ENCODE peak calls at places on chromosomes 13 and 19, in ten cellular contexts. D, Y, F, B, T, L, E, H, S and X are unnamed samples.
A peak's percentile ranks its signal among the peaks of the same experiment; 100 is the strongest.

GRCh38 chr19:912181-913079 is 589 bp downstream of the R3HDM4 start:
- DNase-seq in D (no peak), Y (peak; percentile 42), F (no peak), B (no peak), T (peak; percentile 51), L (no peak), E (no peak), H (no peak), S (no peak), X (no peak)

GRCh38 chr19:48271531-48272151 is 1.8 kb downstream of the ZNF114 start:
- DNase-seq in D (no peak), Y (peak; percentile 31), F (peak; percentile 66), B (peak; percentile 38), T (no peak), L (no peak), E (no peak), H (peak; percentile 37), S (peak; percentile 31), X (peak; percentile 48)

GRCh38 chr19:51701468-51702100 is 8.5 kb downstream of the SPACA6 start:
- DNase-seq in D (no peak), Y (no peak), F (no peak), B (no peak), T (no peak), L (no peak), E (no peak), H (no peak), S (no peak), X (no peak)

GRCh38 chr13:73929287-73929932 is 204.8 kb downstream of the KLF12 start:
- DNase-seq in D (no peak), Y (no peak), F (no peak), B (no peak), T (no peak), L (no peak), E (no peak), H (no peak), S (no peak), X (no peak)

GRCh38 chr19:55279773-55280643 is at the start of gene HSPBP1:
- DNase-seq in D (peak; percentile 94), Y (peak; percentile 97), F (peak; percentile 96), B (peak; percentile 95), T (peak; percentile 92), L (peak; percentile 76), E (peak; percentile 68), H (peak; percentile 92), S (peak; percentile 93), X (peak; percentile 97)

GRCh38 chr19:13231663-13232062 is 81.5 kb downstream of the IER2 start:
- DNase-seq in D (no peak), Y (no peak), F (no peak), B (no peak), T (no peak), L (no peak), E (no peak), H (no peak), S (peak; percentile 11), X (peak; percentile 24)

GRCh38 chr13:97369269-97369893 is 64.6 kb upstream of the RAP2A start:
- DNase-seq in D (no peak), Y (no peak), F (no peak), B (no peak), T (no peak), L (no peak), E (no peak), H (no peak), S (peak; percentile 32), X (no peak)

GRCh38 chr19:53624776-53625540 is 6.8 kb upstream of the DPRX start:
- DNase-seq in D (no peak), Y (no peak), F (no peak), B (no peak), T (no peak), L (no peak), E (no peak), H (no peak), S (no peak), X (no peak)

GRCh38 chr13:39516140-39516539 is 86.9 kb downstream of the LHFPL6 start:
- DNase-seq in D (no peak), Y (no peak), F (no peak), B (no peak), T (no peak), L (no peak), E (no peak), H (no peak), S (no peak), X (no peak)

DNA sequence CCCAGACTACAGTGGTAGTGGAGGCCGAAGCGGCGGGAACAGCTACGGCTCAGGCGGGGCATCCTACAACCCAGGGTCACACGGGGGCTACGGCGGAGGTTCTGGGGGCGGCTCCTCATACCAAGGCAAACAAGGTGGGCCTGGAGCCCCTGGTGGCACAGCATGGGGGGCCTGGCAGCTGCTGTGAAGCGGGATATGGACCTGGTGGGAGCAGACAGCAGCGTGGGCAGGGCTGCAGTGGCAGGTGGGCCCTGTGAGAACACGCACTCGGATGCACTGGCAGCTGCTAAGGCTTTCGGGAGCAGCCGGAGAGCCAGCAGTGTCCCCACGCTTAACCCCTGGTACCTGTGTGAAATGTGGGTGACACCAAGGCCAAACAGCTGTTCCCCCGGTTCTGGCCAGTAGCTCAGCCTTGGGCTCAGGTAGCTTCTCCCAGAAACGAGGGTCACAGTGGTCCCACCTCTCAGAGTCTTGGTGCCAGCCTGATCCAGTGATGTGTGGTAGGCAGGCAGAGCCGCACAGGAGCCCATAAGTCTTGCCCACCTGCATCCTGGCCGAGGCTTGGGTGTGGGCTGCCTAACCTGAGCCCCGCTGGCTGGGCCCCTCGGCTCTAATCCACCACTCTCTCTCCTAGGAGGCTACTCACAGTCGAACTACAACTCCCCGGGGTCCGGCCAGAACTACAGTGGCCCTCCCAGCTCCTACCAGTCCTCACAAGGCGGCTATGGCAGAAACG is 12.5 kb upstream of the QTRT1 start:
- DNase-seq in D (no peak), Y (no peak), F (no peak), B (no peak), T (no peak), L (no peak), E (no peak), H (no peak), S (no peak), X (no peak)
- TF ChIP-seq POLR2A in D (no peak), Y (no peak), F (no peak), B (no peak), T (no peak), L (no peak), E (no peak), H (no peak), S (no peak), X (no peak)

GRCh38 chr19:19460258-19460731 is 54.8 kb downstream of the GATAD2A start:
- DNase-seq in D (no peak), Y (no peak), F (no peak), B (no peak), T (no peak), L (no peak), E (no peak), H (no peak), S (no peak), X (no peak)

GRCh38 chr19:19461671-19462622 is 53.4 kb downstream of the TSSK6 start:
- DNase-seq in D (peak; percentile 24), Y (peak; percentile 84), F (no peak), B (peak; percentile 57), T (peak; percentile 68), L (no peak), E (no peak), H (peak; percentile 52), S (peak; percentile 49), X (peak; percentile 76)

GRCh38 chr19:19460761-19461265 is 54.5 kb downstream of the TSSK6 start:
- DNase-seq in D (no peak), Y (peak; percentile 50), F (peak; percentile 80), B (peak; percentile 42), T (peak; percentile 31), L (peak; percentile 33), E (no peak), H (peak; percentile 62), S (peak; percentile 11), X (peak; percentile 43)

GRCh38 chr19:19459707-19460251 is 54.3 kb downstream of the GATAD2A start:
- DNase-seq in D (no peak), Y (peak; percentile 69), F (no peak), B (no peak), T (no peak), L (no peak), E (no peak), H (peak; percentile 49), S (peak; percentile 73), X (no peak)

DNA sequence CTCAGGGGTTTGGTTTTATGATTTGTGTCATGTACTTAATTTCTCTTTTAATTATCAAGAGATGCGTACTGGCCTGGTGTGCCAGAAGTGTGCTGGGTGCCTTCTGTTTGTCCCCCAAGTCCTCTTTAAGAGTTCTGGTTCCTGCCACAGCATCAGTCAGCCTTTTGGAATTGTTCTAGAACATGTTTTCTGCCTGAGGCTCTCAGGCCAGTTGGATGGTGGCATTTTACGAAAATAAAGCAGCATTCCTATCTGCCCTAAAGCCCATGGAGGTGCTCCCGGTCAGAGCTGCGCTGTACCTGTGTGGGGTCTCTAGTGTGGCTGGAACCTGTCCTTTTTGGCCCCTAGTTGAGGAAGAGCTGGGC is 54.1 kb downstream of the TSSK6 start:
- DNase-seq in D (no peak), Y (no peak), F (no peak), B (no peak), T (no peak), L (no peak), E (no peak), H (no peak), S (no peak), X (no peak)
- H3K4me3 ChIP-seq in D (no peak overlapping the region), Y (no peak overlapping the region), F (peak overlapping the region; percentile 28), B (no peak overlapping the region), T (no peak overlapping the region), L (no peak overlapping the region), E (no peak overlapping the region), H (no peak overlapping the region), S (no peak overlapping the region), X (no peak overlapping the region)

GRCh38 chr19:33933931-33934330 is 137.3 kb downstream of the KCTD15 start:
- DNase-seq in D (no peak), Y (no peak), F (no peak), B (no peak), T (no peak), L (no peak), E (no peak), H (no peak), S (no peak), X (no peak)
- TF ChIP-seq POLR2A in D (no peak), Y (no peak), F (no peak), B (no peak), T (no peak), L (no peak), E (no peak), H (no peak), S (no peak), X (no peak)

GRCh38 chr19:40724315-40724714 is 7.4 kb downstream of the ITPKC start:
- DNase-seq in D (no peak), Y (no peak), F (no peak), B (no peak), T (no peak), L (no peak), E (no peak), H (no peak), S (no peak), X (no peak)

GRCh38 chr19:40719414-40719894 is 2.5 kb downstream of the ITPKC start:
- DNase-seq in D (no peak), Y (no peak), F (no peak), B (no peak), T (no peak), L (no peak), E (no peak), H (no peak), S (no peak), X (no peak)

GRCh38 chr19:40723661-40724254 is 6.8 kb downstream of the ITPKC start:
- DNase-seq in D (no peak), Y (no peak), F (no peak), B (no peak), T (no peak), L (no peak), E (no peak), H (no peak), S (no peak), X (no peak)

GRCh38 chr19:40721140-40721486 is 4.2 kb downstream of the ITPKC start:
- DNase-seq in D (no peak), Y (no peak), F (no peak), B (no peak), T (no peak), L (no peak), E (no peak), H (no peak), S (peak; percentile 8), X (no peak)

GRCh38 chr19:40721936-40722661 is 5.2 kb downstream of the ITPKC start:
- DNase-seq in D (no peak), Y (no peak), F (no peak), B (no peak), T (no peak), L (no peak), E (no peak), H (no peak), S (peak; percentile 71), X (peak; percentile 29)
- H3K4me3 ChIP-seq in D (no peak overlapping the region), Y (no peak overlapping the region), F (peak overlapping the region; percentile 90), B (peak overlapping the region; percentile 2), T (no peak overlapping the region), L (peak overlapping the region; percentile 81), E (peak overlapping the region; percentile 94), H (no peak overlapping the region), S (no peak overlapping the region), X (no peak overlapping the region)